ENCODE peak calls at places on chromosomes 5 and 9, in ten cellular contexts. One of them, this sample, is unnamed.

GRCh38 chr5:65506961-65507360 is 25.2 kb upstream of the ADAMTS6 start:
- DNase-seq in H4: peak; percentile 66
- DNase-seq in Calu3: no peak
- DNase-seq in AG04450: no peak
- DNase-seq in T-helper 9 cell: no peak
- DNase-seq in amniotic stem cell: peak; percentile 24
- DNase-seq in neural progenitor cell: no peak
- DNase-seq in fibroblast of lung: peak; percentile 81
- DNase-seq in stimulated activated CD4-positive, alpha-beta T cell treated with anti-CD3 and anti-CD28 coated beads, Interleukin-12 subunit alpha, Interleukin-12 subunit beta, amount 100 ng/mL, for 24 hours: no peak
- DNase-seq in epithelial cell of esophagus: no peak
- DNase-seq in this sample: no peak

GRCh38 chr5:54616031-54616430 is 98.5 kb downstream of the SNX18 start:
- DNase-seq in H4: peak; percentile 55
- DNase-seq in Calu3: no peak
- DNase-seq in AG04450: peak; percentile 87
- DNase-seq in T-helper 9 cell: no peak
- DNase-seq in amniotic stem cell: no peak
- DNase-seq in neural progenitor cell: no peak
- DNase-seq in fibroblast of lung: peak; percentile 72
- DNase-seq in stimulated activated CD4-positive, alpha-beta T cell treated with anti-CD3 and anti-CD28 coated beads, Interleukin-12 subunit alpha, Interleukin-12 subunit beta, amount 100 ng/mL, for 24 hours: no peak
- DNase-seq in epithelial cell of esophagus: peak; percentile 43
- DNase-seq in this sample: no peak

GRCh38 chr9:6109986-6110385 is 94.6 kb upstream of the RANBP6 start:
- DNase-seq in H4: no peak
- DNase-seq in Calu3: no peak
- DNase-seq in AG04450: no peak
- DNase-seq in T-helper 9 cell: no peak
- DNase-seq in amniotic stem cell: no peak
- DNase-seq in neural progenitor cell: no peak
- DNase-seq in fibroblast of lung: no peak
- DNase-seq in stimulated activated CD4-positive, alpha-beta T cell treated with anti-CD3 and anti-CD28 coated beads, Interleukin-12 subunit alpha, Interleukin-12 subunit beta, amount 100 ng/mL, for 24 hours: no peak
- DNase-seq in epithelial cell of esophagus: no peak
- DNase-seq in this sample: no peak

GRCh38 chr9:131273146-131273545 is 3.2 kb downstream of the FAM78A start:
- DNase-seq in H4: no peak
- DNase-seq in Calu3: no peak
- DNase-seq in AG04450: no peak
- DNase-seq in T-helper 9 cell: no peak
- DNase-seq in amniotic stem cell: no peak
- DNase-seq in neural progenitor cell: no peak
- DNase-seq in fibroblast of lung: no peak
- DNase-seq in stimulated activated CD4-positive, alpha-beta T cell treated with anti-CD3 and anti-CD28 coated beads, Interleukin-12 subunit alpha, Interleukin-12 subunit beta, amount 100 ng/mL, for 24 hours: no peak
- DNase-seq in epithelial cell of esophagus: no peak
- DNase-seq in this sample: no peak

GRCh38 chr5:138408023-138408422 is 30.8 kb upstream of the REEP2 start:
- DNase-seq in H4: peak; percentile 18
- DNase-seq in Calu3: no peak
- DNase-seq in AG04450: no peak
- DNase-seq in T-helper 9 cell: no peak
- DNase-seq in amniotic stem cell: no peak
- DNase-seq in neural progenitor cell: no peak
- DNase-seq in fibroblast of lung: no peak
- DNase-seq in stimulated activated CD4-positive, alpha-beta T cell treated with anti-CD3 and anti-CD28 coated beads, Interleukin-12 subunit alpha, Interleukin-12 subunit beta, amount 100 ng/mL, for 24 hours: no peak
- DNase-seq in epithelial cell of esophagus: peak; percentile 8
- DNase-seq in this sample: no peak

GRCh38 chr9:87260171-87260570 is 237.5 kb upstream of the DAPK1 start:
- DNase-seq in H4: no peak
- DNase-seq in Calu3: no peak
- DNase-seq in AG04450: no peak
- DNase-seq in T-helper 9 cell: no peak
- DNase-seq in amniotic stem cell: no peak
- DNase-seq in neural progenitor cell: no peak
- DNase-seq in fibroblast of lung: no peak
- DNase-seq in stimulated activated CD4-positive, alpha-beta T cell treated with anti-CD3 and anti-CD28 coated beads, Interleukin-12 subunit alpha, Interleukin-12 subunit beta, amount 100 ng/mL, for 24 hours: no peak
- DNase-seq in epithelial cell of esophagus: no peak
- DNase-seq in this sample: no peak

GRCh38 chr9:75962186-75963036 is 71.9 kb downstream of the PCSK5 start:
- DNase-seq in H4: no peak
- DNase-seq in Calu3: no peak
- DNase-seq in AG04450: no peak
- DNase-seq in T-helper 9 cell: no peak
- DNase-seq in amniotic stem cell: no peak
- DNase-seq in neural progenitor cell: no peak
- DNase-seq in fibroblast of lung: peak; percentile 37
- DNase-seq in stimulated activated CD4-positive, alpha-beta T cell treated with anti-CD3 and anti-CD28 coated beads, Interleukin-12 subunit alpha, Interleukin-12 subunit beta, amount 100 ng/mL, for 24 hours: no peak
- DNase-seq in epithelial cell of esophagus: peak; percentile 14
- DNase-seq in this sample: no peak

GRCh38 chr5:73544429-73545402 is 20.7 kb downstream of the ANKRA2 start:
- DNase-seq in H4: no peak
- DNase-seq in Calu3: peak; percentile 70
- DNase-seq in AG04450: no peak
- DNase-seq in T-helper 9 cell: no peak
- DNase-seq in amniotic stem cell: no peak
- DNase-seq in neural progenitor cell: no peak
- DNase-seq in fibroblast of lung: no peak
- DNase-seq in stimulated activated CD4-positive, alpha-beta T cell treated with anti-CD3 and anti-CD28 coated beads, Interleukin-12 subunit alpha, Interleukin-12 subunit beta, amount 100 ng/mL, for 24 hours: no peak
- DNase-seq in epithelial cell of esophagus: peak; percentile 91
- DNase-seq in this sample: no peak

GRCh38 chr5:71830626-71831539 is 111.8 kb downstream of the CARTPT start:
- DNase-seq in H4: peak; percentile 77
- DNase-seq in Calu3: peak; percentile 51
- DNase-seq in AG04450: peak; percentile 43
- DNase-seq in T-helper 9 cell: no peak
- DNase-seq in amniotic stem cell: peak; percentile 86
- DNase-seq in neural progenitor cell: no peak
- DNase-seq in fibroblast of lung: peak; percentile 86
- DNase-seq in stimulated activated CD4-positive, alpha-beta T cell treated with anti-CD3 and anti-CD28 coated beads, Interleukin-12 subunit alpha, Interleukin-12 subunit beta, amount 100 ng/mL, for 24 hours: no peak
- DNase-seq in epithelial cell of esophagus: peak; percentile 64
- DNase-seq in this sample: no peak

GRCh38 chr5:143636951-143637528 is 174.9 kb upstream of the HMHB1 start:
- DNase-seq in H4: no peak
- DNase-seq in Calu3: no peak
- DNase-seq in AG04450: no peak
- DNase-seq in T-helper 9 cell: no peak
- DNase-seq in amniotic stem cell: no peak
- DNase-seq in neural progenitor cell: no peak
- DNase-seq in fibroblast of lung: peak; percentile 88
- DNase-seq in stimulated activated CD4-positive, alpha-beta T cell treated with anti-CD3 and anti-CD28 coated beads, Interleukin-12 subunit alpha, Interleukin-12 subunit beta, amount 100 ng/mL, for 24 hours: no peak
- DNase-seq in epithelial cell of esophagus: no peak
- DNase-seq in this sample: no peak

GRCh38 chr9:120138955-120139354 is 441.0 kb downstream of the CDK5RAP2 start:
- DNase-seq in H4: no peak
- DNase-seq in Calu3: no peak
- DNase-seq in AG04450: no peak
- DNase-seq in T-helper 9 cell: no peak
- DNase-seq in amniotic stem cell: no peak
- DNase-seq in neural progenitor cell: no peak
- DNase-seq in fibroblast of lung: no peak
- DNase-seq in stimulated activated CD4-positive, alpha-beta T cell treated with anti-CD3 and anti-CD28 coated beads, Interleukin-12 subunit alpha, Interleukin-12 subunit beta, amount 100 ng/mL, for 24 hours: no peak
- DNase-seq in epithelial cell of esophagus: no peak
- DNase-seq in this sample: no peak

GRCh38 chr9:14344846-14345585 is 31.1 kb upstream of the NFIB start:
- DNase-seq in H4: no peak
- DNase-seq in Calu3: no peak
- DNase-seq in AG04450: no peak
- DNase-seq in T-helper 9 cell: no peak
- DNase-seq in amniotic stem cell: no peak
- DNase-seq in neural progenitor cell: peak; percentile 58
- DNase-seq in fibroblast of lung: no peak
- DNase-seq in stimulated activated CD4-positive, alpha-beta T cell treated with anti-CD3 and anti-CD28 coated beads, Interleukin-12 subunit alpha, Interleukin-12 subunit beta, amount 100 ng/mL, for 24 hours: no peak
- DNase-seq in epithelial cell of esophagus: no peak
- DNase-seq in this sample: peak; percentile 61

GRCh38 chr5:142597546-142598337 is 88.1 kb downstream of the FGF1 start:
- DNase-seq in H4: peak; percentile 71
- DNase-seq in Calu3: peak; percentile 60
- DNase-seq in AG04450: peak; percentile 49
- DNase-seq in T-helper 9 cell: no peak
- DNase-seq in amniotic stem cell: peak; percentile 80
- DNase-seq in neural progenitor cell: peak; percentile 35
- DNase-seq in fibroblast of lung: peak; percentile 84
- DNase-seq in stimulated activated CD4-positive, alpha-beta T cell treated with anti-CD3 and anti-CD28 coated beads, Interleukin-12 subunit alpha, Interleukin-12 subunit beta, amount 100 ng/mL, for 24 hours: no peak
- DNase-seq in epithelial cell of esophagus: peak; percentile 93
- DNase-seq in this sample: no peak

This sample was measured in retina.